ENCODE peak calls at places on chromosomes 1 and 21, in nine cellular contexts. K is EL; O is activated CD8-positive, alpha-beta memory T cell treated with anti-CD3 and anti-CD28 coated beads, Interleukin-2, amount 50 U/mL, for 48 hours; Q is renal cortical epithelial cell; V is NCI-H510A treated with DMSO at 0.1 percent for 48 hours; D is pancreas; J is ascending aorta; A is activated effector memory CD4-positive, alpha-beta T cell treated with anti-CD3 and anti-CD28 coated beads, Interleukin-2, amount 50 U/mL, for 16 hours; I is ELR. W is an unnamed sample.
A peak's percentile ranks its signal among the peaks of the same experiment; 100 is the strongest.

GRCh38 chr1:226635456-226635941 is 86.9 kb downstream of the STUM start:
- DNase-seq in O (peak; percentile 68), A (peak; percentile 85), J (peak; percentile 56), Q (no peak), I (no peak), D (no peak), V (no peak), K (no peak), W (no peak)

GRCh38 chr1:89942825-89943658 is 51.9 kb upstream of the ZNF326 start:
- DNase-seq in K (peak; percentile 69), O (no peak), I (peak; percentile 82), Q (no peak), A (no peak), J (no peak), D (no peak), V (no peak), W (no peak)

GRCh38 chr1:236692128-236692527 is 5.8 kb downstream of the ACTN2 start:
- DNase-seq in K (peak; percentile 18), V (no peak), I (no peak), O (no peak), A (no peak), Q (peak; percentile 63), D (no peak), J (no peak), W (no peak)

GRCh38 chr1:230107941-230108340 is 40.9 kb downstream of the GALNT2 start:
- DNase-seq in K (no peak), D (no peak), I (no peak), J (no peak), Q (no peak), O (no peak), V (no peak), A (no peak), W (no peak)

GRCh38 chr1:41286992-41287391 is 44.9 kb upstream of the SCMH1 start:
- DNase-seq in J (peak; percentile 24), D (no peak), A (no peak), K (peak; percentile 9), O (no peak), V (no peak), I (no peak), Q (no peak), W (no peak)

GRCh38 chr1:159960721-159961381 is 6.8 kb upstream of the SLAMF9 start:
- DNase-seq in D (no peak), J (peak; percentile 87), O (no peak), I (peak; percentile 54), V (no peak), A (no peak), Q (no peak), K (peak; percentile 76), W (peak; percentile 62)

GRCh38 chr1:66925944-66926343 is 1.2 kb downstream of the MIER1 start:
- DNase-seq in D (no peak), O (no peak), J (no peak), I (peak; percentile 34), Q (no peak), A (no peak), K (peak; percentile 46), V (peak; percentile 72), W (no peak)

GRCh38 chr1:39977202-39977601 is 22.3 kb downstream of the MFSD2A start:
- DNase-seq in D (no peak), K (peak; percentile 13), O (no peak), A (no peak), I (peak; percentile 31), Q (no peak), V (no peak), J (no peak), W (no peak)

GRCh38 chr1:10897981-10898728 is 101.7 kb upstream of the CASZ1 start:
- DNase-seq in D (no peak), A (no peak), K (peak; percentile 43), O (no peak), J (no peak), V (no peak), I (peak; percentile 52), Q (no peak), W (peak; percentile 56)

GRCh38 chr21:36566606-36567005 is 86.7 kb upstream of the CLDN14 start:
- DNase-seq in J (no peak), D (no peak), A (no peak), Q (no peak), I (no peak), V (no peak), O (no peak), K (no peak), W (no peak)

GRCh38 chr21:43767980-43768867 is 7.9 kb downstream of the CSTB start:
- DNase-seq in Q (peak; percentile 91), K (peak; percentile 62), A (no peak), D (no peak), I (peak; percentile 86), V (no peak), O (no peak), J (no peak), W (peak; percentile 79)

GRCh38 chr1:50750021-50750619 is 209.9 kb downstream of the FAF1 start:
- DNase-seq in D (no peak), Q (peak; percentile 41), J (no peak), V (no peak), O (no peak), I (peak; percentile 52), K (peak; percentile 49), A (no peak), W (peak; percentile 45)

GRCh38 chr1:44602675-44603610 is 71.3 kb downstream of the TMEM53 start:
- DNase-seq in A (no peak), J (no peak), Q (no peak), D (peak; percentile 38), K (no peak), I (no peak), O (no peak), V (peak; percentile 60), W (no peak)

GRCh38 chr1:2650967-2651645 is 18.3 kb upstream of the MMEL1 start:
- DNase-seq in I (no peak), O (peak; percentile 35), Q (no peak), A (peak; percentile 58), D (no peak), J (peak; percentile 55), K (no peak), V (no peak), W (no peak)

GRCh38 chr1:119080586-119080985 is 59.9 kb downstream of the WARS2 start:
- DNase-seq in O (no peak), Q (peak; percentile 95), J (peak; percentile 70), I (peak; percentile 79), V (no peak), D (no peak), K (peak; percentile 94), A (no peak), W (peak; percentile 99)